ENCODE peak calls at places on chromosome 7, in four cellular contexts. I is PC-3, E is GM23338, M is hepatocyte. X is an unnamed sample.

GRCh38 chr7:84085147-84085546 is 109.4 kb downstream of the SEMA3A start:
- DNase-seq in I (peak; percentile 58), E (no peak), M (no peak), X (no peak)

GRCh38 chr7:106421181-106421762 is 136.5 kb upstream of the NAMPT start:
- DNase-seq in I (no peak), E (no peak), M (peak; percentile 72), X (no peak)

GRCh38 chr7:50369408-50370026 is 65.0 kb downstream of the IKZF1 start:
- DNase-seq in I (peak; percentile 50), E (peak; percentile 85), M (no peak), X (peak; percentile 55)

GRCh38 chr7:91066627-91067026 is 197.6 kb upstream of the FZD1 start:
- DNase-seq in I (no peak), E (peak; percentile 62), M (no peak), X (no peak)

GRCh38 chr7:116271161-116271979 is 61.0 kb downstream of the TES start:
- DNase-seq in I (no peak), E (no peak), M (no peak), X (no peak)

GRCh38 chr7:19701471-19701870 is 7.4 kb downstream of the POLR1F start:
- DNase-seq in I (no peak), E (no peak), M (no peak), X (no peak)

GRCh38 chr7:149598721-149599308 is 101.2 kb upstream of the ZNF746 start:
- DNase-seq in I (peak; percentile 69), E (peak; percentile 70), M (peak; percentile 38), X (peak; percentile 18)

GRCh38 chr7:155804897-155805825 is 7.1 kb downstream of the SHH start:
- DNase-seq in I (peak; percentile 76), E (peak; percentile 87), M (peak; percentile 81), X (peak; percentile 57)

GRCh38 chr7:81846398-81846797 is 76.6 kb upstream of the HGF start:
- DNase-seq in I (no peak), E (no peak), M (peak; percentile 23), X (peak; percentile 49)

GRCh38 chr7:137992738-137993394 is 9.0 kb downstream of the CREB3L2 start:
- DNase-seq in I (no peak), E (no peak), M (peak; percentile 83), X (no peak)

GRCh38 chr7:142440219-142441073 is 182.6 kb upstream of the PRSS58 start:
- DNase-seq in I (peak; percentile 95), E (no peak), M (no peak), X (peak; percentile 36)

GRCh38 chr7:123096434-123096833 is 100.9 kb upstream of the TAS2R16 start:
- DNase-seq in I (no peak), E (no peak), M (no peak), X (no peak)

GRCh38 chr7:29086545-29086944 is 59.8 kb downstream of the CPVL start:
- DNase-seq in I (no peak), E (no peak), M (no peak), X (no peak)

GRCh38 chr7:24504040-24504439 is 69.2 kb upstream of the PALS2 start:
- DNase-seq in I (no peak), E (no peak), M (no peak), X (no peak)

GRCh38 chr7:144671429-144671828 is 164.4 kb downstream of the TPK1 start:
- DNase-seq in I (no peak), E (peak; percentile 34), M (no peak), X (no peak)

GRCh38 chr7:131556055-131556911 is at the start of gene PODXL:
- DNase-seq in I (peak; percentile 60), E (peak; percentile 84), M (peak; percentile 83), X (peak; percentile 88)

GRCh38 chr7:147509052-147509480 is 1081.5 kb upstream of the C7orf33 start:
- DNase-seq in I (peak; percentile 35), E (no peak), M (no peak), X (no peak)

DNA sequence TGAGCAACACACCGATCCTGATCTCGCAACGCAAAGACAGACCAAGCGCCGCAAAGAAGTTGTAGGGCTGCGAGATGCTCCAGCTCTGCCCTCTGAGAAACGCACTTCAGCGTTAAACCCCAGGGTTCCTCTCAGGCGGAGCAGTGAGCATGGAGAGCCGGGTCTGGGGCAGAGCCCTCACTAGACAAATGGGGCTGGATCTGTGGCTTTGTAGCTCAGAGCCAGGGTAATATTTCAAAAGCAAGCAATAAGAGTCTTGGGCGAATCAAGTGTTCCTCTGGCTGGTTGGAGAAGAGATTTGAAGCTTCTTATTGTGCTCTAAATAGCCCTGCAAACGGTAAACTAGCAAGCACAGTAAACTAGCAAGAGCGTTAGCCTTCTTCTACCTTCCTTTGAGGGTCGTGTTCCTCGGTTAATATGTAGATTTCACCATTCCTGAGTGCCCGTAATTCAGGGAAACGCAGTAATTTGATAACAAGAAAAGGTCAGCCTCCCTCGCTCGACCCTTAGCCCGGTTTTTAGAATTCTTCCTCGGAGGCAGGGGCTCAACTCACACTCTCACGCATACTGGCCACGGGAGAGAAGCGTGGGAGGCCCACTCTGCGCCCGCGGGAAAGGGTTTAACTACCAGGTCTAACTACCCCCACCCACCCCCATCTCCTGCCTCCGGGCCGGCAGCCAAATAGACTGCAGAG is 6.7 kb downstream of the SKAP2 start:
- DNase-seq in I (no peak), E (peak; percentile 72), M (peak; percentile 7), X (no peak)
- TF ChIP-seq EZH2phosphoT487 in I (no peak), E (no peak), M (peak; percentile 78), X (no peak)

GRCh38 chr7:17186745-17187144 is 111.7 kb upstream of the AHR start:
- DNase-seq in I (no peak), E (no peak), M (no peak), X (no peak)

GRCh38 chr7:17184805-17185689 is 113.4 kb upstream of the AHR start:
- DNase-seq in I (peak; percentile 71), E (no peak), M (no peak), X (no peak)

GRCh38 chr7:17181482-17181881 is 117.0 kb upstream of the AHR start:
- DNase-seq in I (no peak), E (peak; percentile 43), M (no peak), X (no peak)

GRCh38 chr7:17183630-17184328 is 114.7 kb upstream of the AHR start:
- DNase-seq in I (no peak), E (no peak), M (no peak), X (no peak)

GRCh38 chr7:17185690-17186070 is 112.8 kb upstream of the AHR start:
- DNase-seq in I (peak; percentile 65), E (no peak), M (peak; percentile 28), X (no peak)
- TF ChIP-seq EZH2phosphoT487 in I (no peak), E (no peak), M (no peak), X (no peak)

DNA sequence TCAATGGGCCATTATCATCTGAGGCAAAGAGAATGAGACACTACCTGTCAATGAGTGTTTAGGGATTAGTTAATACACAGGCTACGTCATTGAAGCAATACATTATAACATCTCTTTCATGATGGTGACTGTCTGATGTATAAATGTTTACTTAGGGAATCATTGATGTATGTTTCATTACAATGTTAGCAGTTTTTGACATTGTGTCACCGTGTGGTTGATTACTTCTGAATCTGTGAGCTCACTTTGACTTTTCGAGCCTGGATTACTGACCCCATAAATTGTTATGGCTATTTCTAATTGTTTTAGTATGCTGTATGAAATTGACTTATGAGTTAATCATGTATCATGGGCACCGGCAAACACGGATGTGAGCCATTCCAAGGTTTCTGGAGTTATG is 494.0 kb downstream of the MAGI2 start:
- DNase-seq in I (peak; percentile 92), E (no peak), M (no peak), X (no peak)
- TF ChIP-seq EZH2phosphoT487 in I (no peak), E (no peak), M (no peak), X (no peak)

GRCh38 chr7:110557-111232 is 81.7 kb upstream of the FAM20C start:
- DNase-seq in I (no peak), E (no peak), M (no peak), X (no peak)
- TF ChIP-seq EZH2phosphoT487 in I (no peak), E (no peak), M (no peak), X (no peak)

GRCh38 chr7:902996-903395 is 26.6 kb downstream of the GET4 start:
- DNase-seq in I (no peak), E (no peak), M (no peak), X (no peak)

GRCh38 chr7:900331-901040 is 24.1 kb downstream of the GET4 start:
- DNase-seq in I (no peak), E (no peak), M (no peak), X (no peak)

GRCh38 chr7:901041-901387 is 24.7 kb downstream of the GET4 start:
- DNase-seq in I (no peak), E (no peak), M (no peak), X (no peak)

GRCh38 chr7:899806-900205 is 23.5 kb downstream of the GET4 start:
- DNase-seq in I (no peak), E (no peak), M (no peak), X (no peak)

GRCh38 chr7:901388-902154 is 25.2 kb downstream of the GET4 start:
- DNase-seq in I (peak; percentile 77), E (peak; percentile 92), M (peak; percentile 87), X (no peak)
- TF ChIP-seq EZH2phosphoT487 in I (no peak), E (no peak), M (no peak), X (no peak)

GRCh38 chr7:27159278-27160146 is 3.0 kb upstream of the HOXA7 start:
- DNase-seq in I (peak; percentile 52), E (no peak), M (no peak), X (no peak)

GRCh38 chr7:27158436-27159277 is 2.2 kb upstream of the HOXA7 start:
- DNase-seq in I (peak; percentile 12), E (peak; percentile 46), M (no peak), X (no peak)

GRCh38 chr7:27161214-27161720 is 4.1 kb downstream of the HOXA9 start:
- DNase-seq in I (no peak), E (no peak), M (peak; percentile 15), X (no peak)

GRCh38 chr7:27160546-27161213 is 4.2 kb upstream of the HOXA7 start:
- DNase-seq in I (peak; percentile 87), E (peak; percentile 91), M (peak; percentile 92), X (peak; percentile 71)

GRCh38 chr7:27160147-27160545 is 3.7 kb upstream of the HOXA7 start:
- DNase-seq in I (peak; percentile 28), E (no peak), M (peak; percentile 18), X (no peak)
- TF ChIP-seq EZH2phosphoT487 in I (no peak), E (peak; percentile 64), M (no peak), X (peak; percentile 58)

DNA sequence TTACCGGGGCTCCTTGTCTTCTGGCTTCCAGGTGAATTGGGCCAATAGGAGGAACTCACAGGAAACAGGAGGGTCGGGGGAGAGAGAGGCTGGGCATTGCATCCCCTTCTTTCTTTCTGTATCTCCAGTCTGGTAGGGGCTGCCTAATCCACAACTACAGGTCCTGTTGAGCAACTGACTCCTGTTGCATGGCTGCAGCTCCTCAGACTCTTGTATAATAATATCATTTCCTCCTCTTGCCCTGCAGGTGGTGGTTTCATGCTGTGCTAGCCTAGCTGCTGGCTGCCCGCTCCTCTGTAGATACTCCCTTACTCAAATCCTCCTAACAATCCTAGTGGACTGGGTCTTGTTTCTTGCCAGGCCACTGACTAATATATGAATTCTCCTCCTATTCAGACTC is 276.5 kb upstream of the SMIM30 start:
- DNase-seq in I (no peak), E (peak; percentile 82), M (no peak), X (peak; percentile 52)
- TF ChIP-seq EZH2phosphoT487 in I (no peak), E (no peak), M (no peak), X (no peak)

GRCh38 chr7:127941471-127941870 is 89.8 kb downstream of the LRRC4 start:
- DNase-seq in I (no peak), E (no peak), M (no peak), X (no peak)

GRCh38 chr7:127940365-127941160 is 90.7 kb downstream of the LRRC4 start:
- DNase-seq in I (no peak), E (no peak), M (no peak), X (no peak)

GRCh38 chr7:127946081-127946480 is 85.2 kb downstream of the LRRC4 start:
- DNase-seq in I (peak; percentile 26), E (no peak), M (no peak), X (no peak)

GRCh38 chr7:127946847-127947246 is 84.4 kb downstream of the LRRC4 start:
- DNase-seq in I (no peak), E (no peak), M (no peak), X (no peak)

GRCh38 chr7:127943541-127944521 is 87.4 kb downstream of the LRRC4 start:
- DNase-seq in I (no peak), E (no peak), M (peak; percentile 61), X (no peak)
- TF ChIP-seq EZH2phosphoT487 in I (no peak), E (no peak), M (no peak), X (no peak)